ENCODE peak calls at places on chromosomes 6 and 20, in nine cellular contexts. I is breast epithelium, M is sigmoid colon, Q is Panc1, T is transverse colon, K is endothelial cell of umbilical vein, R is HCT116, B is HepG2, U is K562. W is an unnamed sample. For H3K9me3, the result is how much of the 10 kb centered on the place peaks cover.

GRCh38 chr6:29602564-29603361 is 17.8 kb downstream of the OR2H2 start:
- DNase-seq in U (peak), T (no peak), R (peak), Q (no peak), K (no peak), B (peak), M (no peak), I (no peak), W (no peak)

GRCh38 chr20:17479041-17479657 is 52.0 kb downstream of the BFSP1 start:
- DNase-seq in Q (no peak), U (no peak), M (no peak), B (no peak), T (no peak), R (no peak), I (no peak), K (no peak), W (peak)

GRCh38 chr6:166625356-166625755 is 1.7 kb downstream of the RPS6KA2 start:
- DNase-seq in R (no peak), Q (no peak), T (no peak), I (no peak), B (no peak), K (peak), U (no peak), M (no peak), W (no peak)

GRCh38 chr6:149924206-149924932 is 1.4 kb upstream of the RAET1G start:
- DNase-seq in I (no peak), B (no peak), K (no peak), M (no peak), T (no peak), Q (no peak), U (no peak), R (no peak), W (peak)

GRCh38 chr6:34272022-34272926 is 23.5 kb upstream of the SMIM29 start:
- DNase-seq in U (peak), K (no peak), R (no peak), B (peak), I (no peak), Q (no peak), M (no peak), T (no peak), W (no peak)

GRCh38 chr6:85459224-85459901 is 9.5 kb downstream of the NT5E start:
- DNase-seq in K (peak), Q (no peak), U (no peak), I (no peak), T (no peak), R (peak), B (no peak), M (no peak), W (no peak)

GRCh38 chr6:122207794-122208193 is 191.7 kb upstream of the HSF2 start:
- DNase-seq in Q (no peak), M (no peak), R (no peak), T (no peak), K (no peak), I (no peak), B (no peak), U (no peak), W (no peak)

GRCh38 chr20:21702553-21703467 is 2.7 kb upstream of the PAX1 start:
- DNase-seq in K (peak), B (peak), U (peak), I (peak), T (peak), M (peak), Q (no peak), R (no peak), W (no peak)

GRCh38 chr6:134317471-134318131 is at the start of gene SGK1:
- DNase-seq in K (peak), U (no peak), Q (no peak), R (no peak), B (no peak), M (no peak), I (peak), T (no peak), W (no peak)

GRCh38 chr6:35568967-35569606 is 56.4 kb upstream of the TULP1 start:
- DNase-seq in B (peak), M (peak), Q (no peak), T (peak), I (no peak), R (no peak), K (no peak), U (no peak), W (peak)

DNA sequence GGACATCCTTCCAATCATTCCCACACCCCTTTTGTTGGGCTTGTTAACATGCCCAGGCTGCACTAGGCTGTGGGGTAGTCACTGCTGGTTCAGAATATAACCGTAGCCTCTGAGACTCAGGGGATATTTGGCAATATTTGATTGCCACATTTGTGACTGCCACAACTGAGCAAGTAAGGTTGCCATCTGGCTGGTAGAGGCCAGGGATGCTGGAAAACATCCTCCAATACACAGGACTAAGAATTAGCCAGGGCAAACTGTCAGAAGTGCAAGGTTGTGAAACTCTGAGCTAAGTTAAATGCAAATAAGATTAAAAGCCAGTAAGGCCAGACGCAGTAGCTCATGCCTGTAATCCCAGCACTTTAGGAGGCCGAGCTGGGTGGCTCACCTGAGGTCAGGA is 112.0 kb downstream of the ZMYND8 start:
- DNase-seq in B (no peak), Q (no peak), R (no peak), I (no peak), U (no peak), M (no peak), T (no peak), K (no peak), W (no peak)
- TF ChIP-seq POLR2AphosphoS5 in B (no peak), Q (no peak), R (no peak), I (no peak), U (no peak), M (no peak), T (no peak), K (no peak), W (no peak)

DNA sequence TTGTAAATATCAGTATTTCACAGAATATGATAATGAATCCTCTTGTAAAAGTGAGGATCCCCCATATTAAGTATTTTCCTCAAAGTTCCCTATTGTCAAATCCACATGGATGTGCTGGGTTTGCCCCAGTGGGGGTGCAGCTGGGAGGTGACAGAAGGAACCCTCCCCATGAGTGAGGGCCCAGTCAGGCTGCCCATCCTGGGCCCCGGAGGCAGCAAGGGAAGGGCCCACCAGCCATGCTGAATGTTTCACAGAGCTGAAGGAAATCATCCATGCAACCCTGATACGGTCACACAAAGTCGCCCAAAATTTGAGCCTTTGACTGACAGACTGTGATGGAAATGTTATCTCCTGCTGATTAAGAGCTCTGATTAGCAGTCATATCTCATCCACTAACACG is 39.7 kb downstream of the FRMD1 start:
- DNase-seq in U (no peak), M (peak), I (no peak), K (no peak), Q (no peak), T (no peak), B (no peak), R (no peak), W (no peak)
- H3K9me3 ChIP-seq in U (under half), M (under half), I (under half), K (under half), Q (under half), T (under half), B (under half), R (under half), W (under half)

GRCh38 chr6:4446982-4447381 is 311.6 kb upstream of the ECI2 start:
- DNase-seq in U (no peak), I (no peak), R (no peak), Q (no peak), K (no peak), T (no peak), B (no peak), M (no peak), W (no peak)
- H3K27ac ChIP-seq in U (no peak), I (no peak), R (no peak), Q (no peak), K (no peak), T (no peak), B (no peak), M (no peak), W (no peak)

GRCh38 chr20:25394276-25394675 is 3.6 kb upstream of the ABHD12 start:
- DNase-seq in B (no peak), K (peak), Q (no peak), I (no peak), U (no peak), T (no peak), M (no peak), R (no peak), W (no peak)

GRCh38 chr20:25390538-25391528 is at the start of gene ABHD12:
- DNase-seq in T (peak), R (peak), K (peak), I (peak), Q (no peak), U (peak), M (peak), B (peak), W (peak)

GRCh38 chr20:25394996-25395395 is 4.4 kb upstream of the ABHD12 start:
- DNase-seq in K (no peak), B (no peak), R (no peak), I (no peak), Q (no peak), M (no peak), U (no peak), T (no peak), W (no peak)

GRCh38 chr20:25389381-25389857 is 1.2 kb downstream of the ABHD12 start:
- DNase-seq in M (no peak), Q (no peak), B (no peak), U (no peak), T (no peak), I (no peak), K (peak), R (no peak), W (no peak)

GRCh38 chr20:25389858-25390537 is 637 bp downstream of the ABHD12 start:
- DNase-seq in I (no peak), Q (no peak), T (peak), M (peak), K (peak), R (no peak), U (peak), B (no peak), W (peak)
- TF ChIP-seq POLR2AphosphoS5 in I (no peak), Q (no peak), T (no peak), M (no peak), K (no peak), R (peak), U (no peak), B (no peak), W (no peak)

DNA sequence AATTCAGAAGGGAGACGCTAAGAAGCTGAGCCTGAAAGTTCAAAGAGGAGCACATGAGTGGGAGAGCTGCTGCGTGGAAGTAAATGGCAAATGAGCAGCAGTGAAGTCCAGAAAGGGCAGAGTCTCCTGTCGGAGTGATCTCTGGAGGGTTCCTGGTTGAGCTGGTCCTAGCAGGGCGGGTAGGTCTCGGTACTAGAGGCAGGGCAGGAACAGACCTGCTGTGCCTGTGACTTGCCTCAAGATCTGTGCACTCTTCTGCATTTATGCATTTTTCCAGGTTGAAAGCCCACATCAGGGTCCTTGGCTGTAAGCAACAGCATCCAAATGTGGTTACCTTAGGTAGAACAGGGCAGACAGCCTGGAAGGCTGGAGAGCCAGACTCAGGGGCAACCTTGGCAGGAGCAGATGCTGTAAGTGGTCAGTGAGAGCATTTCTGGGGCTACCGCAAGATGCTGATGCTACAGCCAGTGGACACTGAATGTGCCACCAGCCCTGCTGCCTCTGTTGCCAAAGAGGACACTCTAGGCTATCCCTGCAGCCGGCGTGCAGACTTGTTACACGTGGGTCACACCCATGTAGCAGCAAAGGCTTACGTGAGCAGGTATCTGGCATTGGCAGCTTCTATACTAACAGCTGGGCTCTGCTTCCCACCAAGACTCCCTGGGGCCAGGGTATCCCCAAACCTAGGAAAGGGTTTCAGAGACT is 8.4 kb downstream of the DUSP22 start:
- DNase-seq in U (no peak), Q (no peak), I (no peak), T (no peak), B (no peak), M (no peak), R (no peak), K (no peak), W (peak)
- H3K9me3 ChIP-seq in U (under half), Q (under half), I (under half), T (under half), B (under half), M (under half), R (under half), K (under half), W (under half)

GRCh38 chr6:144064831-144065668 is 30.3 kb downstream of the SF3B5 start:
- DNase-seq in M (no peak), R (no peak), T (peak), I (no peak), U (no peak), K (peak), B (no peak), Q (no peak), W (no peak)

GRCh38 chr6:144063246-144063743 is 32.1 kb downstream of the SF3B5 start:
- DNase-seq in R (no peak), T (peak), Q (no peak), M (no peak), B (no peak), U (peak), K (no peak), I (peak), W (no peak)

GRCh38 chr6:144063744-144064401 is 31.5 kb downstream of the SF3B5 start:
- DNase-seq in M (peak), Q (no peak), T (peak), B (peak), R (peak), I (peak), K (peak), U (peak), W (peak)

GRCh38 chr6:144064402-144064830 is 31.0 kb downstream of the SF3B5 start:
- DNase-seq in U (peak), Q (no peak), B (no peak), K (no peak), T (peak), R (no peak), I (no peak), M (peak), W (peak)

DNA sequence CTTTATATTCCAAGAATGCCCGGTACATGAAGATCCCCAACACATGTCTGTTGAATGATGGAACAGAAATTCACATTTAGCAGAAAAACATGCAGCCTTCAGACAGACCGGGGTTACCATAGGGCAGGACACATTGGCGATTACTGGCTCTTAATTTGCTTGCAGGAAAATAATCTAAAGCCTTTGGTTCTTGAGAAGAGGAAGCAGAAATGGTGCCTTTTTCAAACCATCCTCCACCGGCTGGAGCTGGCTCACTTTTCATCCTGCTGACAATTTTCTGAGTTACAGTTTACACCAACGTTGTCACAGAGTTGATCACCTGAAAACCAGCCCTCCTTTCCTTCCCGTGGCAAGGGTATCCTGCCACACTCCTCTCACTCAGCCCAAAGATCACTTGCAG is 32.6 kb downstream of the SF3B5 start:
- DNase-seq in B (no peak), K (no peak), I (no peak), U (no peak), Q (no peak), M (no peak), R (no peak), T (no peak), W (no peak)
- H3K27ac ChIP-seq in B (no peak), K (no peak), I (peak), U (no peak), Q (no peak), M (no peak), R (no peak), T (peak), W (no peak)

DNA sequence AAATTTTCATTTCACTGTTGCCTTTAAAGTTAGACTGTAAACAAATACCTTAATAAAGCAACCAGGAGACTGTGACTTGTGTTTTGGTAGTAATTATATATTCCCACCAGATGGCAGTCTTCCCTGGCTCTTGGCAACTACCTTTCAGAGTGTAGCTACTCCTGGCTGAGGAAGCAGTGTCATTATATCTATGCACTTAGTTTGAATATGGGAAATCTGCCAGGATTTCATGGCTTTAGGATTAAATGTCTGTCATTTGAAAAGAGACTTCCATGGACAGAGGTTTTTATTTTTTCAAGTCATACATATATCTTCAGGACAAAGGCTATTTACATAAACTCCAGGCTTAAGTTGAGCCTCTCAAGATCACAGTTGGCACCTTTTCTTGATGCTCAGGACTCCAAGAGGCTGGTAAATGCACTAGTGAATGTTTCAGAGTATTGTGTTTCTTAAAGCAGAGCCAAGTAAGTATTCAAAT is 160.1 kb downstream of the C6orf58 start:
- DNase-seq in Q (peak), T (peak), B (peak), R (peak), I (peak), M (no peak), K (peak), U (peak), W (no peak)
- TF ChIP-seq POLR2AphosphoS5 in Q (no peak), T (no peak), B (no peak), R (no peak), I (no peak), M (no peak), K (no peak), U (no peak), W (no peak)

DNA sequence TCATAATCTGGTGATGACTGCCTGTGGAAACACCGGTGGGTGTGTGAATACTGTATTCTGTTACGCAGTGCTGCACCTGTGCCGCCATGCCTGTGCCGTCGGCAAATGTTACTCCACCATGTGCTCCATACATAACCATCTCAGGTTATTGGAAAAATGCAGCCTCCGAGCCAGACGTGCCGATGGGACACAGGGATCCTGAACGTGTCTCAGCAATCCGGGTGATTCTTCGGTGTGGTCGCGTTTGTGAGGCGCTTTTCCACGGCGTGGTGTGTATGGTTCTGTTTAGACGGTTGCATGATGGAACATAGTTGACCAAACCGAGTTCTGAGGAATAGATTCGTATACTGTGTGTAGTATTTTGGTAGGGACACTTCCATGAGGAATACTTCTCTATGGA is 130.3 kb downstream of the SMOC2 start:
- DNase-seq in M (no peak), Q (no peak), U (no peak), B (no peak), R (no peak), I (no peak), K (no peak), T (no peak), W (no peak)
- H3K9me3 ChIP-seq in M (under half), Q (under half), U (under half), B (under half), R (under half), I (under half), K (under half), T (under half), W (under half)

GRCh38 chr20:62888910-62889309 is 27.3 kb upstream of the TCFL5 start:
- DNase-seq in M (no peak), U (no peak), Q (no peak), K (no peak), R (no peak), B (no peak), I (no peak), T (no peak), W (no peak)

GRCh38 chr20:62889871-62890270 is 28.2 kb upstream of the TCFL5 start:
- DNase-seq in K (no peak), M (no peak), Q (no peak), T (no peak), R (no peak), U (no peak), B (no peak), I (no peak), W (no peak)

GRCh38 chr20:62889411-62889810 is 27.8 kb upstream of the TCFL5 start:
- DNase-seq in M (no peak), U (no peak), I (no peak), T (no peak), K (no peak), R (no peak), B (no peak), Q (no peak), W (no peak)

GRCh38 chr20:62891111-62891510 is 29.5 kb upstream of the TCFL5 start:
- DNase-seq in I (no peak), M (no peak), T (no peak), B (no peak), U (no peak), K (no peak), R (no peak), Q (no peak), W (no peak)

GRCh38 chr20:62890444-62890843 is 28.8 kb upstream of the TCFL5 start:
- DNase-seq in K (no peak), M (no peak), Q (no peak), U (no peak), T (no peak), R (no peak), I (no peak), B (no peak), W (no peak)
- H3K27ac ChIP-seq in K (no peak), M (no peak), Q (no peak), U (no peak), T (no peak), R (no peak), I (no peak), B (no peak), W (no peak)

W was measured in suprapubic skin.